ENCODE peak calls at places on chromosomes 2 and 18, in seven cellular contexts. F, Y, H, C, B, G and Z are unnamed samples.

GRCh38 chr18:12766986-12767433 is 64.2 kb downstream of the PSMG2 start:
- DNase-seq in F (no peak), Y (no peak), H (peak), C (no peak), B (peak), G (no peak), Z (no peak)

GRCh38 chr2:74111380-74111779 is 36.3 kb downstream of the BOLA3 start:
- DNase-seq in F (no peak), Y (no peak), H (no peak), C (no peak), B (no peak), G (no peak), Z (no peak)

GRCh38 chr18:75256376-75256775 is 45.8 kb downstream of the TSHZ1 start:
- DNase-seq in F (no peak), Y (no peak), H (no peak), C (no peak), B (no peak), G (no peak), Z (no peak)

GRCh38 chr2:130966149-130967019 is 126.9 kb downstream of the FAM168B start:
- DNase-seq in F (no peak), Y (no peak), H (no peak), C (no peak), B (peak), G (no peak), Z (no peak)

GRCh38 chr2:239375278-239376061 is 25.4 kb downstream of the HDAC4 start:
- DNase-seq in F (no peak), Y (no peak), H (no peak), C (no peak), B (no peak), G (no peak), Z (no peak)

GRCh38 chr2:20574930-20575329 is 76.0 kb downstream of the HS1BP3 start:
- DNase-seq in F (no peak), Y (no peak), H (no peak), C (no peak), B (no peak), G (no peak), Z (no peak)

GRCh38 chr18:42414756-42415454 is 459.9 kb downstream of the PIK3C3 start:
- DNase-seq in F (no peak), Y (no peak), H (no peak), C (no peak), B (no peak), G (no peak), Z (no peak)

GRCh38 chr2:17636989-17637906 is 96.8 kb downstream of the VSNL1 start:
- DNase-seq in F (no peak), Y (no peak), H (no peak), C (no peak), B (no peak), G (no peak), Z (no peak)

GRCh38 chr2:173048901-173049661 is 26.6 kb upstream of the MAP3K20 start:
- DNase-seq in F (no peak), Y (no peak), H (no peak), C (peak), B (no peak), G (no peak), Z (no peak)

GRCh38 chr18:23227729-23228075 is 92.4 kb downstream of the CABLES1 start:
- DNase-seq in F (no peak), Y (no peak), H (no peak), C (no peak), B (no peak), G (peak), Z (no peak)

GRCh38 chr2:217788669-217789002 is 214.2 kb downstream of the TNS1 start:
- DNase-seq in F (no peak), Y (no peak), H (no peak), C (no peak), B (no peak), G (no peak), Z (no peak)

GRCh38 chr2:231707625-231708049 is 688 bp upstream of the PTMA start:
- DNase-seq in F (no peak), Y (no peak), H (peak), C (peak), B (peak), G (no peak), Z (no peak)

GRCh38 chr2:148209598-148209997 is 188.7 kb downstream of the MBD5 start:
- DNase-seq in F (no peak), Y (no peak), H (no peak), C (peak), B (no peak), G (peak), Z (no peak)

GRCh38 chr2:86661333-86661732 is 37.7 kb upstream of the RNF103 start:
- DNase-seq in F (no peak), Y (no peak), H (no peak), C (peak), B (no peak), G (peak), Z (no peak)

GRCh38 chr18:48949051-48949605 is 1.6 kb downstream of the SMAD7 start:
- DNase-seq in F (no peak), Y (peak), H (no peak), C (peak), B (no peak), G (no peak), Z (peak)

GRCh38 chr2:145593991-145594702 is 1074.2 kb upstream of the ZEB2 start:
- DNase-seq in F (no peak), Y (no peak), H (no peak), C (peak), B (no peak), G (no peak), Z (no peak)

GRCh38 chr18:11658989-11659388 is 30.1 kb upstream of the GNAL start:
- DNase-seq in F (no peak), Y (no peak), H (no peak), C (no peak), B (no peak), G (no peak), Z (no peak)

GRCh38 chr18:34223164-34223892 is 1.4 kb downstream of the NOL4 start:
- DNase-seq in F (no peak), Y (no peak), H (peak), C (no peak), B (peak), G (no peak), Z (no peak)

GRCh38 chr2:67604360-67604759 is 207.2 kb downstream of the ETAA1 start:
- DNase-seq in F (no peak), Y (no peak), H (no peak), C (peak), B (no peak), G (no peak), Z (no peak)

GRCh38 chr2:203893386-203893785 is 25.8 kb downstream of the CTLA4 start:
- DNase-seq in F (no peak), Y (no peak), H (no peak), C (no peak), B (no peak), G (no peak), Z (no peak)

GRCh38 chr2:62152000-62152399 is 43.9 kb upstream of the B3GNT2 start:
- DNase-seq in F (no peak), Y (no peak), H (no peak), C (peak), B (no peak), G (no peak), Z (no peak)

GRCh38 chr18:22637787-22638186 is 220.1 kb upstream of the CTAGE1 start:
- DNase-seq in F (no peak), Y (no peak), H (no peak), C (peak), B (no peak), G (no peak), Z (no peak)

GRCh38 chr2:159982270-159982669 is 80.1 kb downstream of the PLA2R1 start:
- DNase-seq in F (no peak), Y (no peak), H (no peak), C (peak), B (no peak), G (no peak), Z (no peak)

GRCh38 chr2:211373203-211373602 is 816.8 kb downstream of the CPS1 start:
- DNase-seq in F (no peak), Y (no peak), H (no peak), C (no peak), B (no peak), G (no peak), Z (no peak)

GRCh38 chr2:230909841-230910545 is 15.0 kb downstream of the GPR55 start:
- DNase-seq in F (no peak), Y (no peak), H (no peak), C (no peak), B (no peak), G (no peak), Z (no peak)